ENCODE peak calls at places on chromosome 19, in six cellular contexts. O is GM18507; P is stimulated activated CD4-positive, alpha-beta T cell treated with anti-CD3 and anti-CD28 coated beads, Interleukin-12 subunit alpha, Interleukin-12 subunit beta, amount 100 ng/mL, for 48 hours; W is T-helper 2 cell; Z is ovary; A is NCI-H2029. S is an unnamed sample.

GRCh38 chr19:54133312-54133956 is 4.1 kb upstream of the CNOT3 start:
- DNase-seq in W (no peak), Z (no peak), A (peak), P (no peak), O (no peak), S (no peak)

GRCh38 chr19:1819211-1819975 is 7.3 kb upstream of the ATP8B3 start:
- DNase-seq in A (no peak), O (no peak), W (no peak), Z (no peak), P (no peak), S (no peak)

GRCh38 chr19:39390759-39391592 is at the start of the genes MED29 and PAF1:
- DNase-seq in A (peak), W (peak), O (peak), P (peak), Z (peak), S (peak)

GRCh38 chr19:55526216-55527196 is 10.4 kb downstream of the SBK2 start:
- DNase-seq in W (no peak), Z (peak), A (peak), O (no peak), P (no peak), S (no peak)

GRCh38 chr19:39828015-39828633 is 5.8 kb downstream of the DYRK1B start:
- DNase-seq in W (no peak), A (peak), O (no peak), P (no peak), Z (no peak), S (no peak)

GRCh38 chr19:34793562-34793961 is 20.5 kb upstream of the ZNF599 start:
- DNase-seq in O (no peak), W (no peak), P (no peak), Z (no peak), A (no peak), S (no peak)

GRCh38 chr19:6239401-6239844 is 40.4 kb downstream of the MLLT1 start:
- DNase-seq in P (no peak), O (no peak), A (no peak), W (no peak), Z (peak), S (no peak)

GRCh38 chr19:2051771-2052704 is 994 bp upstream of the MKNK2 start:
- DNase-seq in P (no peak), A (peak), Z (peak), O (no peak), W (peak), S (peak)

GRCh38 chr19:55641376-55642152 is 762 bp downstream of the ZNF580 start:
- DNase-seq in O (no peak), A (no peak), P (no peak), W (no peak), Z (no peak), S (no peak)

GRCh38 chr19:16382775-16383543 is 58.3 kb downstream of the KLF2 start:
- DNase-seq in P (peak), W (peak), Z (peak), A (peak), O (peak), S (peak)